ENCODE peak calls at places on chromosomes 1 and 21, in six cellular contexts. S is brain microvascular endothelial cell, M is BE2C, N is pancreas, E is HFF-Myc, D is adrenal gland. J is an unnamed sample.
A peak's percentile ranks its signal among the peaks of the same experiment; 100 is the strongest.

GRCh38 chr1:163335216-163335615 is 13.5 kb downstream of the NUF2 start:
- DNase-seq in S (no peak), M (no peak), N (no peak), E (no peak), D (no peak), J (no peak)

GRCh38 chr1:6891781-6892579 is 106.7 kb downstream of the CAMTA1 start:
- DNase-seq in S (peak; percentile 49), M (no peak), N (no peak), E (no peak), D (no peak), J (no peak)

GRCh38 chr1:180241716-180242544 is 11.9 kb downstream of the LHX4 start:
- DNase-seq in S (no peak), M (no peak), N (no peak), E (no peak), D (no peak), J (no peak)

GRCh38 chr1:170700842-170701305 is 36.9 kb downstream of the PRRX1 start:
- DNase-seq in S (no peak), M (no peak), N (no peak), E (no peak), D (no peak), J (peak; percentile 78)

GRCh38 chr1:64676386-64676785 is 68.5 kb upstream of the RAVER2 start:
- DNase-seq in S (no peak), M (no peak), N (no peak), E (no peak), D (no peak), J (no peak)

GRCh38 chr1:68166348-68166747 is 66.0 kb downstream of the WLS start:
- DNase-seq in S (no peak), M (no peak), N (no peak), E (no peak), D (no peak), J (no peak)

GRCh38 chr1:78676347-78676982 is 26.8 kb downstream of the IFI44 start:
- DNase-seq in S (peak; percentile 69), M (peak; percentile 24), N (no peak), E (no peak), D (peak; percentile 61), J (peak; percentile 44)

GRCh38 chr21:44939532-44940115 is at the start of gene SLX9:
- DNase-seq in S (no peak), M (peak; percentile 89), N (peak; percentile 92), E (peak; percentile 24), D (peak; percentile 71), J (peak; percentile 58)

GRCh38 chr1:69737527-69738176 is 169.9 kb downstream of the LRRC7 start:
- DNase-seq in S (peak; percentile 78), M (peak; percentile 16), N (no peak), E (peak; percentile 66), D (peak; percentile 13), J (peak; percentile 55)

GRCh38 chr1:26284597-26285351 is 4.9 kb downstream of the SH3BGRL3 start:
- DNase-seq in S (peak; percentile 97), M (peak; percentile 58), N (no peak), E (peak; percentile 87), D (peak; percentile 94), J (peak; percentile 92)

GRCh38 chr1:22131875-22132486 is 10.9 kb downstream of the WNT4 start:
- DNase-seq in S (no peak), M (peak; percentile 60), N (peak; percentile 88), E (no peak), D (no peak), J (no peak)

GRCh38 chr1:41914515-41914914 is 4.2 kb downstream of the HIVEP3 start:
- DNase-seq in S (no peak), M (no peak), N (no peak), E (no peak), D (no peak), J (no peak)

GRCh38 chr1:70194601-70195000 is 10.8 kb downstream of the LRRC40 start:
- DNase-seq in S (no peak), M (no peak), N (no peak), E (no peak), D (no peak), J (no peak)

GRCh38 chr1:53340660-53341520 is 13.0 kb upstream of the LRP8 start:
- DNase-seq in S (no peak), M (no peak), N (no peak), E (no peak), D (no peak), J (no peak)

DNA sequence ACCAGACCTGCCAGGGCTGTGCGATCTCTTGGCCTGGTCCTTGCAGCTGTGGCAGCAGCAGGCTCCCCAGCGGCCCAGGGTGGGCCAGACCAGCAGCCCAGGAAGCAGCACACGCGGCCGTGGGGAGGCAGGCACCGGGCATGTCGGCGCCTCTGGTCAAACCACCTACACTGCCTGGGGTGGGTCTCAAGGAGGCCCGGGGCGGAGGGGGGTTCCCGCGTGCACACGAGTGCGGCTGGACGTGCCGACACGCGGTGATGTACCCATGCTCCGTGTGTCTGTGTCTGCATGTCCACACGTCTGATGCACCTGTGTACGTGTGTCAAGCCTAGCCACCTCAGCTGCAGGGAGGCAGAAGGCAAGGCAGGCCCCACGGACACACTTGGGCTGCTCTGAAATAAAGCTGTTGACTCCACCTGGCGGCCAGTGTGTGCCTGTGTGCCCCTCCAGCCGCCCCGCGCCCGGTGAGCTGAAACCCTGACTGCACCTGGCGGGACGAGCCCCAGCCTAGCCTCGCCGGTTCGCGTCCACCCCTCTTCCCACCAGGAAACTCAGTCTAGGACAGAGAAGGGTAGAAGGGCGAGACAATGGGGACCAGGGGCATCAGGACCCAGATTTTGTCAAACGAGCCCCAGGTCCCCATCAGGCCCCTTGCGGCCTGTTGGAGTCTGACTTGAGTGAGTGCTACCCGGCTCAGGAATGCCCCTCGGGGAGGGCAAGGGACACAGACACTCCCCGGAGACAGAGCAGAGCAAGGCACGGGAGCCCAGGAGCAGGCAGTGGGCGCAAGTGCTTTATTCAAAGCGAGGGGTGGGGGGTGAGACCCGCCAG is 11.6 kb downstream of the SCNN1D start:
- DNase-seq in S (peak; percentile 51), M (peak; percentile 87), N (peak; percentile 94), E (no peak), D (peak; percentile 77), J (peak; percentile 37)
- TF ChIP-seq CTCF in S (peak; percentile 76), M (peak; percentile 66), N (peak; percentile 63), E (peak; percentile 54), D (peak; percentile 69), J (peak; percentile 74)

GRCh38 chr21:36854391-36854790 is 112.1 kb downstream of the HLCS start:
- DNase-seq in S (peak; percentile 53), M (peak; percentile 68), N (no peak), E (no peak), D (peak; percentile 36), J (no peak)
- TF ChIP-seq CTCF in S (peak; percentile 79), M (peak; percentile 86), N (peak; percentile 45), E (peak; percentile 71), D (peak; percentile 47), J (peak; percentile 84)

GRCh38 chr1:37676281-37677243 is 15.8 kb upstream of the CDCA8 start:
- DNase-seq in S (no peak), M (no peak), N (no peak), E (peak; percentile 41), D (no peak), J (no peak)
- TF ChIP-seq CTCF in S (no peak), M (no peak), N (no peak), E (no peak), D (no peak), J (peak; percentile 41)

GRCh38 chr1:18884727-18885126 is 17.6 kb downstream of the ALDH4A1 start:
- DNase-seq in S (no peak), M (no peak), N (peak; percentile 53), E (no peak), D (no peak), J (no peak)

GRCh38 chr1:18885311-18886002 is 16.9 kb downstream of the ALDH4A1 start:
- DNase-seq in S (no peak), M (no peak), N (peak; percentile 38), E (no peak), D (no peak), J (no peak)

GRCh38 chr1:18883636-18884418 is 18.5 kb downstream of the ALDH4A1 start:
- DNase-seq in S (peak; percentile 63), M (peak; percentile 73), N (peak; percentile 87), E (peak; percentile 35), D (peak; percentile 84), J (peak; percentile 50)

GRCh38 chr1:18883079-18883478 is 19.3 kb downstream of the ALDH4A1 start:
- DNase-seq in S (no peak), M (no peak), N (peak; percentile 62), E (no peak), D (no peak), J (no peak)

DNA sequence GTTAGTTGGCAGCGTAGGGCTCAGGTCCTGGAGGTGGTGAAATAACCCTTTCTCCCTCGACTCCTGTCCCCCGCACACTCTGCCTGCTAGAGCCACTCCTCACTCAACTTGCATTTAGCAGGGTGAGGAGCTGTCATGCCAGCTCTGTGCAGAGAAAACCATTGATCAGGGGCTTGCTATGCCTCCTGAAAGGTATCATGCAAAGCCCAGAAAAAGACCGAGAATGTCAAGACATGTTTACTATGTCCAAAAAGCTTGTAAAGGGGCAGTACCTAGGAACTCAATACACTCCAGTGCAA is 18.0 kb downstream of the ALDH4A1 start:
- DNase-seq in S (no peak), M (no peak), N (no peak), E (no peak), D (no peak), J (no peak)
- TF ChIP-seq CTCF in S (no peak), M (no peak), N (peak; percentile 4), E (no peak), D (no peak), J (peak; percentile 67)

GRCh38 chr1:1548591-1548990 is 8.2 kb upstream of the TMEM240 start:
- DNase-seq in S (no peak), M (peak; percentile 29), N (no peak), E (no peak), D (no peak), J (no peak)

GRCh38 chr1:1551524-1552262 is 11.3 kb upstream of the TMEM240 start:
- DNase-seq in S (no peak), M (peak; percentile 33), N (no peak), E (no peak), D (no peak), J (no peak)

GRCh38 chr1:1552263-1552639 is 11.8 kb upstream of the TMEM240 start:
- DNase-seq in S (no peak), M (peak; percentile 11), N (no peak), E (no peak), D (no peak), J (no peak)

GRCh38 chr1:1550087-1550486 is 9.7 kb upstream of the TMEM240 start:
- DNase-seq in S (no peak), M (no peak), N (no peak), E (no peak), D (no peak), J (no peak)

DNA sequence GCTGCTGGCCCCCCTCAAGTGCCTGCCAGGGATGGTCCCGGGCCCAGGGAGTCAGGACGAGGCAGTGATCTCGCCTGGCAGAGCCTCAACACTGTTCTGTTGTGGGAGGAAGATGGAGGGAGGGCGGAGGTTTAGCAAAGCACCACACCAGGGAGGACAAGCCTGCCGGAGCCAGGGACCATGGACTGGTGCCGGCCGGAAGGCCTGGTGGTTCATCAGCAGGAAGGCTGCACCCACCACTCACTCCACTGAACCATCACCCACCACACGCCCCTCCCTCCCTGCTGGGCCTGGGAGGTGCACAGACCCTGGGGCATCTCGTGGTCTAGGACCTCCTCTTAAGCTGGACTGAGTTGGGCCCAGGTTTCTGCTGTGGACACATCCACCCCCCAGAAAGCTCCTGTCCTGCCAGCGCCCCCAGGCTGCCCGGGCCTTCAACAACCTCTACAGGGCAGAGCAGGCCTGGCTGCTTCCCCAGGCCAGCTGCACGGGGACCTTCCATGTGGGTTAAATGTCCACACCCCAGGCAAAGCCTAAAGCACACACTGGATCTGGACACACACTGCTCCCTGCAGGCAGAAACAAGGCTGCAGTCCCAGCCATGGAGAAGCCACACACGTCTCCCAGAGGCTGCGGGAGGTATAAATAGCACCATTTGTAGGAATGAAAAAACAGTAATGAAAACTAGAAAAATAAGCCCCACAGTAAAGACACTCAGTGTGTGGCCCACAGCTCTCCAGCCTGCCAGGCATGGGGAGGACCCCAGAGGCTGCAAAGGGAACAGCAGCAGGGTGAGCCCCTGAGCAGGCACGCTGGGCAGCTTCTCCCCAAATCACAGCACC is 10.4 kb upstream of the TMEM240 start:
- DNase-seq in S (peak; percentile 71), M (peak; percentile 66), N (no peak), E (no peak), D (no peak), J (peak; percentile 52)
- TF ChIP-seq CTCF in S (peak; percentile 80), M (peak; percentile 63), N (peak; percentile 28), E (peak; percentile 40), D (peak; percentile 37), J (peak; percentile 72)

J was measured in HFFc6.